ENCODE peak calls at places on chromosomes 16 and 17, in eight cellular contexts. One of them, this sample, is unnamed.

GRCh38 chr17:18033442-18034099 is 5.4 kb downstream of the ATPAF2 start:
- DNase-seq in body of pancreas: peak
- DNase-seq in NCI-H1092 treated with DMSO at 0.1 percent for 48 hours: peak
- DNase-seq in OCI-LY7: peak
- DNase-seq in uterus: peak
- DNase-seq in amniotic stem cell: peak
- DNase-seq in brain microvascular endothelial cell: peak
- DNase-seq in tibial nerve: no peak
- DNase-seq in this sample: no peak

GRCh38 chr16:52435573-52435972 is 111.4 kb downstream of the TOX3 start:
- DNase-seq in uterus: no peak
- DNase-seq in tibial nerve: no peak
- DNase-seq in body of pancreas: peak
- DNase-seq in OCI-LY7: peak
- DNase-seq in NCI-H1092 treated with DMSO at 0.1 percent for 48 hours: peak
- DNase-seq in amniotic stem cell: no peak
- DNase-seq in brain microvascular endothelial cell: no peak
- DNase-seq in this sample: no peak

GRCh38 chr16:49854227-49855203 is 1.4 kb downstream of the ZNF423 start:
- DNase-seq in amniotic stem cell: no peak
- DNase-seq in body of pancreas: peak
- DNase-seq in NCI-H1092 treated with DMSO at 0.1 percent for 48 hours: no peak
- DNase-seq in OCI-LY7: peak
- DNase-seq in uterus: no peak
- DNase-seq in tibial nerve: no peak
- DNase-seq in brain microvascular endothelial cell: no peak
- DNase-seq in this sample: peak

GRCh38 chr16:85209526-85210121 is 97.4 kb upstream of the CIBAR2 start:
- DNase-seq in NCI-H1092 treated with DMSO at 0.1 percent for 48 hours: no peak
- DNase-seq in body of pancreas: peak
- DNase-seq in uterus: no peak
- DNase-seq in amniotic stem cell: no peak
- DNase-seq in OCI-LY7: no peak
- DNase-seq in brain microvascular endothelial cell: no peak
- DNase-seq in tibial nerve: no peak
- DNase-seq in this sample: no peak

GRCh38 chr17:42185497-42185860 is 227 bp upstream of the HCRT start:
- DNase-seq in NCI-H1092 treated with DMSO at 0.1 percent for 48 hours: no peak
- DNase-seq in amniotic stem cell: no peak
- DNase-seq in body of pancreas: no peak
- DNase-seq in tibial nerve: no peak
- DNase-seq in brain microvascular endothelial cell: no peak
- DNase-seq in uterus: no peak
- DNase-seq in OCI-LY7: no peak
- DNase-seq in this sample: no peak

GRCh38 chr17:9937901-9938300 is 32.8 kb upstream of the RCVRN start:
- DNase-seq in brain microvascular endothelial cell: no peak
- DNase-seq in NCI-H1092 treated with DMSO at 0.1 percent for 48 hours: no peak
- DNase-seq in body of pancreas: no peak
- DNase-seq in amniotic stem cell: no peak
- DNase-seq in OCI-LY7: no peak
- DNase-seq in uterus: no peak
- DNase-seq in tibial nerve: no peak
- DNase-seq in this sample: no peak

GRCh38 chr17:33012522-33013033 is 20.9 kb downstream of the SPACA3 start:
- DNase-seq in brain microvascular endothelial cell: peak
- DNase-seq in OCI-LY7: no peak
- DNase-seq in tibial nerve: no peak
- DNase-seq in uterus: no peak
- DNase-seq in amniotic stem cell: peak
- DNase-seq in NCI-H1092 treated with DMSO at 0.1 percent for 48 hours: no peak
- DNase-seq in body of pancreas: no peak
- DNase-seq in this sample: no peak

GRCh38 chr17:37182786-37183185 is 193.0 kb upstream of the C17orf78 start:
- DNase-seq in OCI-LY7: no peak
- DNase-seq in uterus: no peak
- DNase-seq in tibial nerve: no peak
- DNase-seq in amniotic stem cell: no peak
- DNase-seq in brain microvascular endothelial cell: peak
- DNase-seq in body of pancreas: no peak
- DNase-seq in NCI-H1092 treated with DMSO at 0.1 percent for 48 hours: no peak
- DNase-seq in this sample: no peak

GRCh38 chr16:24635900-24636610 is 93.4 kb upstream of the TNRC6A start:
- DNase-seq in tibial nerve: peak
- DNase-seq in amniotic stem cell: peak
- DNase-seq in brain microvascular endothelial cell: peak
- DNase-seq in uterus: peak
- DNase-seq in body of pancreas: peak
- DNase-seq in OCI-LY7: no peak
- DNase-seq in NCI-H1092 treated with DMSO at 0.1 percent for 48 hours: peak
- DNase-seq in this sample: peak

GRCh38 chr16:25097304-25097988 is 14.1 kb upstream of the LCMT1 start:
- DNase-seq in body of pancreas: no peak
- DNase-seq in uterus: no peak
- DNase-seq in brain microvascular endothelial cell: peak
- DNase-seq in NCI-H1092 treated with DMSO at 0.1 percent for 48 hours: no peak
- DNase-seq in OCI-LY7: no peak
- DNase-seq in tibial nerve: no peak
- DNase-seq in amniotic stem cell: peak
- DNase-seq in this sample: no peak

GRCh38 chr17:33469411-33469810 is 176.3 kb upstream of the ASIC2 start:
- DNase-seq in NCI-H1092 treated with DMSO at 0.1 percent for 48 hours: no peak
- DNase-seq in brain microvascular endothelial cell: no peak
- DNase-seq in tibial nerve: no peak
- DNase-seq in uterus: no peak
- DNase-seq in OCI-LY7: no peak
- DNase-seq in amniotic stem cell: no peak
- DNase-seq in body of pancreas: no peak
- DNase-seq in this sample: no peak

GRCh38 chr16:85234310-85235235 is 122.3 kb upstream of the CIBAR2 start:
- DNase-seq in amniotic stem cell: no peak
- DNase-seq in OCI-LY7: no peak
- DNase-seq in tibial nerve: peak
- DNase-seq in NCI-H1092 treated with DMSO at 0.1 percent for 48 hours: no peak
- DNase-seq in uterus: peak
- DNase-seq in brain microvascular endothelial cell: peak
- DNase-seq in body of pancreas: peak
- DNase-seq in this sample: peak

GRCh38 chr16:30136971-30137601 is 14.1 kb upstream of the MAPK3 start:
- DNase-seq in brain microvascular endothelial cell: no peak
- DNase-seq in tibial nerve: no peak
- DNase-seq in OCI-LY7: no peak
- DNase-seq in body of pancreas: no peak
- DNase-seq in amniotic stem cell: no peak
- DNase-seq in NCI-H1092 treated with DMSO at 0.1 percent for 48 hours: no peak
- DNase-seq in uterus: no peak
- DNase-seq in this sample: no peak

GRCh38 chr17:74780443-74781238 is 4.5 kb upstream of the NAT9 start:
- DNase-seq in NCI-H1092 treated with DMSO at 0.1 percent for 48 hours: no peak
- DNase-seq in OCI-LY7: peak
- DNase-seq in amniotic stem cell: no peak
- DNase-seq in brain microvascular endothelial cell: no peak
- DNase-seq in uterus: no peak
- DNase-seq in tibial nerve: no peak
- DNase-seq in body of pancreas: no peak
- DNase-seq in this sample: no peak

GRCh38 chr16:84617068-84617630 is 729 bp downstream of the COTL1 start:
- DNase-seq in uterus: peak
- DNase-seq in NCI-H1092 treated with DMSO at 0.1 percent for 48 hours: no peak
- DNase-seq in amniotic stem cell: no peak
- DNase-seq in OCI-LY7: peak
- DNase-seq in brain microvascular endothelial cell: no peak
- DNase-seq in tibial nerve: no peak
- DNase-seq in body of pancreas: peak
- DNase-seq in this sample: peak

GRCh38 chr16:10083301-10083700 is 98.9 kb downstream of the GRIN2A start:
- DNase-seq in OCI-LY7: no peak
- DNase-seq in uterus: no peak
- DNase-seq in brain microvascular endothelial cell: no peak
- DNase-seq in body of pancreas: no peak
- DNase-seq in tibial nerve: no peak
- DNase-seq in NCI-H1092 treated with DMSO at 0.1 percent for 48 hours: no peak
- DNase-seq in amniotic stem cell: no peak
- DNase-seq in this sample: no peak

GRCh38 chr16:49342336-49343265 is 31.0 kb upstream of the C16orf78 start:
- DNase-seq in body of pancreas: no peak
- DNase-seq in brain microvascular endothelial cell: no peak
- DNase-seq in NCI-H1092 treated with DMSO at 0.1 percent for 48 hours: no peak
- DNase-seq in tibial nerve: no peak
- DNase-seq in OCI-LY7: no peak
- DNase-seq in uterus: no peak
- DNase-seq in amniotic stem cell: no peak
- DNase-seq in this sample: no peak

GRCh38 chr17:3961564-3962047 is 2.6 kb downstream of the ATP2A3 start:
- DNase-seq in NCI-H1092 treated with DMSO at 0.1 percent for 48 hours: peak
- DNase-seq in brain microvascular endothelial cell: no peak
- DNase-seq in uterus: no peak
- DNase-seq in tibial nerve: no peak
- DNase-seq in OCI-LY7: peak
- DNase-seq in amniotic stem cell: no peak
- DNase-seq in body of pancreas: no peak
- DNase-seq in this sample: peak

GRCh38 chr16:78496189-78496588 is 396.7 kb downstream of the WWOX start:
- DNase-seq in brain microvascular endothelial cell: no peak
- DNase-seq in OCI-LY7: no peak
- DNase-seq in tibial nerve: no peak
- DNase-seq in uterus: no peak
- DNase-seq in amniotic stem cell: no peak
- DNase-seq in NCI-H1092 treated with DMSO at 0.1 percent for 48 hours: no peak
- DNase-seq in body of pancreas: no peak
- DNase-seq in this sample: no peak

GRCh38 chr17:64146418-64147109 is 16.6 kb upstream of the ERN1 start:
- DNase-seq in NCI-H1092 treated with DMSO at 0.1 percent for 48 hours: peak
- DNase-seq in amniotic stem cell: peak
- DNase-seq in brain microvascular endothelial cell: peak
- DNase-seq in OCI-LY7: peak
- DNase-seq in tibial nerve: peak
- DNase-seq in body of pancreas: peak
- DNase-seq in uterus: peak
- DNase-seq in this sample: peak

GRCh38 chr16:11586856-11587642 is at the start of gene LITAF:
- DNase-seq in tibial nerve: peak
- DNase-seq in NCI-H1092 treated with DMSO at 0.1 percent for 48 hours: peak
- DNase-seq in OCI-LY7: peak
- DNase-seq in uterus: peak
- DNase-seq in brain microvascular endothelial cell: no peak
- DNase-seq in amniotic stem cell: peak
- DNase-seq in body of pancreas: peak
- DNase-seq in this sample: peak

GRCh38 chr16:66801320-66802105 is at the start of gene TERB1:
- DNase-seq in brain microvascular endothelial cell: no peak
- DNase-seq in tibial nerve: no peak
- DNase-seq in amniotic stem cell: no peak
- DNase-seq in NCI-H1092 treated with DMSO at 0.1 percent for 48 hours: no peak
- DNase-seq in OCI-LY7: no peak
- DNase-seq in uterus: no peak
- DNase-seq in body of pancreas: no peak
- DNase-seq in this sample: no peak

GRCh38 chr16:73124665-73125064 is 76.7 kb upstream of the ZFHX3 start:
- DNase-seq in tibial nerve: no peak
- DNase-seq in body of pancreas: no peak
- DNase-seq in uterus: no peak
- DNase-seq in NCI-H1092 treated with DMSO at 0.1 percent for 48 hours: no peak
- DNase-seq in brain microvascular endothelial cell: no peak
- DNase-seq in OCI-LY7: no peak
- DNase-seq in amniotic stem cell: no peak
- DNase-seq in this sample: no peak

GRCh38 chr17:31740611-31741082 is 118.4 kb downstream of the COPRS start:
- DNase-seq in amniotic stem cell: peak
- DNase-seq in NCI-H1092 treated with DMSO at 0.1 percent for 48 hours: no peak
- DNase-seq in brain microvascular endothelial cell: peak
- DNase-seq in tibial nerve: no peak
- DNase-seq in body of pancreas: no peak
- DNase-seq in uterus: no peak
- DNase-seq in OCI-LY7: no peak
- DNase-seq in this sample: no peak

GRCh38 chr17:1134634-1135324 is 45.0 kb downstream of the ABR start:
- DNase-seq in brain microvascular endothelial cell: no peak
- DNase-seq in NCI-H1092 treated with DMSO at 0.1 percent for 48 hours: peak
- DNase-seq in OCI-LY7: no peak
- DNase-seq in amniotic stem cell: no peak
- DNase-seq in tibial nerve: no peak
- DNase-seq in body of pancreas: peak
- DNase-seq in uterus: no peak
- DNase-seq in this sample: no peak

GRCh38 chr17:66578781-66579489 is 256.0 kb upstream of the CACNG5 start:
- DNase-seq in tibial nerve: no peak
- DNase-seq in OCI-LY7: no peak
- DNase-seq in brain microvascular endothelial cell: no peak
- DNase-seq in amniotic stem cell: no peak
- DNase-seq in body of pancreas: no peak
- DNase-seq in NCI-H1092 treated with DMSO at 0.1 percent for 48 hours: no peak
- DNase-seq in uterus: no peak
- DNase-seq in this sample: no peak

GRCh38 chr17:75505152-75505409 is 10.3 kb downstream of the CASKIN2 start:
- DNase-seq in tibial nerve: no peak
- DNase-seq in OCI-LY7: no peak
- DNase-seq in brain microvascular endothelial cell: no peak
- DNase-seq in amniotic stem cell: no peak
- DNase-seq in uterus: no peak
- DNase-seq in body of pancreas: no peak
- DNase-seq in NCI-H1092 treated with DMSO at 0.1 percent for 48 hours: no peak
- DNase-seq in this sample: no peak

GRCh38 chr17:58569216-58569615 is 54.8 kb upstream of the MTMR4 start:
- DNase-seq in NCI-H1092 treated with DMSO at 0.1 percent for 48 hours: no peak
- DNase-seq in tibial nerve: no peak
- DNase-seq in body of pancreas: no peak
- DNase-seq in amniotic stem cell: no peak
- DNase-seq in OCI-LY7: no peak
- DNase-seq in uterus: no peak
- DNase-seq in brain microvascular endothelial cell: no peak
- DNase-seq in this sample: no peak

GRCh38 chr17:12097326-12097725 is 76.6 kb downstream of the MAP2K4 start:
- DNase-seq in OCI-LY7: no peak
- DNase-seq in tibial nerve: no peak
- DNase-seq in uterus: no peak
- DNase-seq in NCI-H1092 treated with DMSO at 0.1 percent for 48 hours: no peak
- DNase-seq in amniotic stem cell: no peak
- DNase-seq in brain microvascular endothelial cell: peak
- DNase-seq in body of pancreas: no peak
- DNase-seq in this sample: no peak

GRCh38 chr17:44767493-44767892 is 8.7 kb downstream of the ADAM11 start:
- DNase-seq in tibial nerve: no peak
- DNase-seq in brain microvascular endothelial cell: no peak
- DNase-seq in amniotic stem cell: no peak
- DNase-seq in NCI-H1092 treated with DMSO at 0.1 percent for 48 hours: no peak
- DNase-seq in body of pancreas: no peak
- DNase-seq in OCI-LY7: peak
- DNase-seq in uterus: no peak
- DNase-seq in this sample: no peak

GRCh38 chr17:7862692-7863437 is 5.1 kb downstream of the CYB5D1 start:
- DNase-seq in tibial nerve: peak
- DNase-seq in brain microvascular endothelial cell: no peak
- DNase-seq in NCI-H1092 treated with DMSO at 0.1 percent for 48 hours: peak
- DNase-seq in uterus: peak
- DNase-seq in body of pancreas: peak
- DNase-seq in amniotic stem cell: no peak
- DNase-seq in OCI-LY7: peak
- DNase-seq in this sample: no peak

GRCh38 chr16:68689921-68690320 is 44.8 kb downstream of the CDH3 start:
- DNase-seq in uterus: no peak
- DNase-seq in body of pancreas: no peak
- DNase-seq in brain microvascular endothelial cell: no peak
- DNase-seq in amniotic stem cell: no peak
- DNase-seq in OCI-LY7: no peak
- DNase-seq in NCI-H1092 treated with DMSO at 0.1 percent for 48 hours: no peak
- DNase-seq in tibial nerve: no peak
- DNase-seq in this sample: no peak

GRCh38 chr16:66324785-66325184 is 41.7 kb upstream of the CDH5 start:
- DNase-seq in uterus: no peak
- DNase-seq in body of pancreas: no peak
- DNase-seq in NCI-H1092 treated with DMSO at 0.1 percent for 48 hours: peak
- DNase-seq in amniotic stem cell: no peak
- DNase-seq in brain microvascular endothelial cell: peak
- DNase-seq in tibial nerve: no peak
- DNase-seq in OCI-LY7: peak
- DNase-seq in this sample: no peak